ENCODE peak calls at places on chromosome 15, in five cellular contexts. One of them, this sample, is unnamed.

GRCh38 chr15:61700803-61701202 is 359.4 kb downstream of the VPS13C start:
- DNase-seq in fibroblast of pulmonary artery: no peak
- DNase-seq in cardiac fibroblast: no peak
- DNase-seq in A549: no peak
- DNase-seq in uterus: no peak
- DNase-seq in this sample: no peak

GRCh38 chr15:39127925-39128617 is 452.8 kb upstream of the THBS1 start:
- DNase-seq in fibroblast of pulmonary artery: peak; percentile 99
- DNase-seq in cardiac fibroblast: peak; percentile 98
- DNase-seq in A549: peak; percentile 96
- DNase-seq in uterus: no peak
- DNase-seq in this sample: peak; percentile 94

GRCh38 chr15:100175406-100176114 is 166.2 kb downstream of the ADAMTS17 start:
- DNase-seq in fibroblast of pulmonary artery: no peak
- DNase-seq in cardiac fibroblast: no peak
- DNase-seq in A549: no peak
- DNase-seq in uterus: no peak
- DNase-seq in this sample: no peak

GRCh38 chr15:91950631-91951384 is 97.3 kb downstream of the SLCO3A1 start:
- DNase-seq in fibroblast of pulmonary artery: peak; percentile 72
- DNase-seq in cardiac fibroblast: no peak
- DNase-seq in A549: no peak
- DNase-seq in uterus: no peak
- DNase-seq in this sample: no peak

GRCh38 chr15:38868326-38869114 is 303.9 kb upstream of the RASGRP1 start:
- DNase-seq in fibroblast of pulmonary artery: peak; percentile 90
- DNase-seq in cardiac fibroblast: peak; percentile 97
- DNase-seq in A549: peak; percentile 95
- DNase-seq in uterus: no peak
- DNase-seq in this sample: peak; percentile 91

GRCh38 chr15:45611305-45611704 is 23.5 kb upstream of the SQOR start:
- DNase-seq in fibroblast of pulmonary artery: peak; percentile 51
- DNase-seq in cardiac fibroblast: peak; percentile 53
- DNase-seq in A549: peak; percentile 29
- DNase-seq in uterus: no peak
- DNase-seq in this sample: peak; percentile 49

GRCh38 chr15:64854041-64854440 is 12.3 kb downstream of the PLEKHO2 start:
- DNase-seq in fibroblast of pulmonary artery: peak; percentile 55
- DNase-seq in cardiac fibroblast: no peak
- DNase-seq in A549: no peak
- DNase-seq in uterus: no peak
- DNase-seq in this sample: no peak

GRCh38 chr15:65300924-65301441 is 3.5 kb upstream of the RNU5B-1 start:
- DNase-seq in fibroblast of pulmonary artery: no peak
- DNase-seq in cardiac fibroblast: no peak
- DNase-seq in A549: no peak
- DNase-seq in uterus: no peak
- DNase-seq in this sample: no peak

GRCh38 chr15:99157456-99157855 is 52.6 kb downstream of the SYNM start:
- DNase-seq in fibroblast of pulmonary artery: no peak
- DNase-seq in cardiac fibroblast: peak; percentile 4
- DNase-seq in A549: no peak
- DNase-seq in uterus: no peak
- DNase-seq in this sample: peak; percentile 25

GRCh38 chr15:48084759-48085420 is 35.9 kb upstream of the SLC24A5 start:
- DNase-seq in fibroblast of pulmonary artery: peak; percentile 55
- DNase-seq in cardiac fibroblast: peak; percentile 44
- DNase-seq in A549: peak; percentile 11
- DNase-seq in uterus: no peak
- DNase-seq in this sample: peak; percentile 84

GRCh38 chr15:38038659-38039442 is 104.4 kb downstream of the TMCO5A start:
- DNase-seq in fibroblast of pulmonary artery: peak; percentile 62
- DNase-seq in cardiac fibroblast: peak; percentile 89
- DNase-seq in A549: no peak
- DNase-seq in uterus: no peak
- DNase-seq in this sample: peak; percentile 69

GRCh38 chr15:31346367-31347066 is 19.9 kb downstream of the KLF13 start:
- DNase-seq in fibroblast of pulmonary artery: no peak
- DNase-seq in cardiac fibroblast: no peak
- DNase-seq in A549: no peak
- DNase-seq in uterus: no peak
- DNase-seq in this sample: peak; percentile 48

GRCh38 chr15:64851503-64851840 is 9.8 kb downstream of the PLEKHO2 start:
- DNase-seq in fibroblast of pulmonary artery: peak; percentile 91
- DNase-seq in cardiac fibroblast: peak; percentile 90
- DNase-seq in A549: no peak
- DNase-seq in uterus: peak; percentile 47
- DNase-seq in this sample: peak; percentile 94

GRCh38 chr15:88904257-88904807 is 8.8 kb downstream of the MFGE8 start:
- DNase-seq in fibroblast of pulmonary artery: no peak
- DNase-seq in cardiac fibroblast: no peak
- DNase-seq in A549: no peak
- DNase-seq in uterus: no peak
- DNase-seq in this sample: no peak

GRCh38 chr15:80559320-80559693 is 135.8 kb upstream of the ABHD17C start:
- DNase-seq in fibroblast of pulmonary artery: no peak
- DNase-seq in cardiac fibroblast: no peak
- DNase-seq in A549: no peak
- DNase-seq in uterus: no peak
- DNase-seq in this sample: peak; percentile 68

GRCh38 chr15:99432271-99433025 is 133.3 kb upstream of the MEF2A start:
- DNase-seq in fibroblast of pulmonary artery: no peak
- DNase-seq in cardiac fibroblast: no peak
- DNase-seq in A549: no peak
- DNase-seq in uterus: peak; percentile 14
- DNase-seq in this sample: no peak

GRCh38 chr15:42695527-42696071 is 41.3 kb downstream of the CDAN1 start:
- DNase-seq in fibroblast of pulmonary artery: no peak
- DNase-seq in cardiac fibroblast: no peak
- DNase-seq in A549: no peak
- DNase-seq in uterus: no peak
- DNase-seq in this sample: no peak

GRCh38 chr15:35465763-35466162 is 80.2 kb downstream of the DPH6 start:
- DNase-seq in fibroblast of pulmonary artery: no peak
- DNase-seq in cardiac fibroblast: no peak
- DNase-seq in A549: no peak
- DNase-seq in uterus: no peak
- DNase-seq in this sample: peak; percentile 38

GRCh38 chr15:67823371-67824156 is 1.7 kb upstream of the SKOR1 start:
- DNase-seq in fibroblast of pulmonary artery: no peak
- DNase-seq in cardiac fibroblast: no peak
- DNase-seq in A549: no peak
- DNase-seq in uterus: no peak
- DNase-seq in this sample: no peak

GRCh38 chr15:67820992-67821783 is 4.1 kb upstream of the SKOR1 start:
- DNase-seq in fibroblast of pulmonary artery: peak; percentile 65
- DNase-seq in cardiac fibroblast: peak; percentile 60
- DNase-seq in A549: no peak
- DNase-seq in uterus: peak; percentile 45
- DNase-seq in this sample: peak; percentile 64

GRCh38 chr15:67821784-67822451 is 3.4 kb upstream of the SKOR1 start:
- DNase-seq in fibroblast of pulmonary artery: no peak
- DNase-seq in cardiac fibroblast: no peak
- DNase-seq in A549: no peak
- DNase-seq in uterus: no peak
- DNase-seq in this sample: no peak

GRCh38 chr15:67824157-67824899 is 981 bp upstream of the SKOR1 start:
- DNase-seq in fibroblast of pulmonary artery: no peak
- DNase-seq in cardiac fibroblast: no peak
- DNase-seq in A549: no peak
- DNase-seq in uterus: no peak
- DNase-seq in this sample: no peak

DNA sequence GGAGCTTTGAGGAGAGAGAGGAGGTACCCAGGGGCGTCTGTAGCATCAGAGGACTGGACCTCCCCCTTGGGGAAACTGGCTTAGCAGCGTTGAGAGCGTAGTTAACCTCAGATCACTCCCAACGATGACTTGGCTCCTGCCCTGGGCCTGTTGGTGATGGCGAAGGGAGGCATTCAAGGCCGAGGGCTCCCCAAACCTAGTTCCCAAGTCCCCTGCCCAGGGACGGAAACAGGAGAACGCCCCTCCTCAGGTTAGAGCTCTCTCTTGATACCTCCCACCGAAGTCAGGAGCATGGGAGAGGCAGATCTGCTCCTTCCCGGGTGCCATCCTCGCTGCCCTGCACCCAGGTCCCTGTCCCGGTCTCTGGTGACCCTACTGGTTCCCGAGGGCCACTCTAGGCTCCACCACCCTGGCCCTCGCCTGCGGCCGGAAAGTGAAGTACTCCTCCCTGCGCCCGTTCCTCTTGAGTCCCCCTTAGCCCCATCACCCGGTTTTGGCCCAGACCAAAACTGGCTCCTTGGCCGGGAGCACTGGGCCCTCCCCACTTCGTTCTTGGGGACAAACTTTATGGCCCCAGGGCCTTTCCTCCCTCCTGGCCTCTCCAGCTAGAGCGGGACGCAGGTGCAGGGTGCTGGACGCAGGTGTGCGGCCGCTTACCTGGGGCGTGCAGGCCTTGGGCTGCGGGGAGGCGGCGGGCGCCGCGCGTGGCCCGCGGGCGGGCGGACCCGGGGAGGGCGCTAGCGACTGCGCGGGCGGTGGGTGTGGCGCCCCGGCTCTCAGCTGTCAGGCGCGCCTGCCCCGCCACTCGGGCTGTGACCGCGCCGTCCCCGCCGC is 2.6 kb upstream of the SKOR1 start:
- DNase-seq in fibroblast of pulmonary artery: no peak
- DNase-seq in cardiac fibroblast: no peak
- DNase-seq in A549: peak; percentile 28
- DNase-seq in uterus: no peak
- DNase-seq in this sample: no peak
- H3K4me3 ChIP-seq in fibroblast of pulmonary artery: no peak overlapping the region
- H3K4me3 ChIP-seq in cardiac fibroblast: no peak overlapping the region
- H3K4me3 ChIP-seq in A549: no peak overlapping the region
- H3K4me3 ChIP-seq in uterus: no peak overlapping the region
- H3K4me3 ChIP-seq in this sample: no peak overlapping the region

GRCh38 chr15:74892313-74892712 is 2.5 kb downstream of the MPI start:
- DNase-seq in fibroblast of pulmonary artery: no peak
- DNase-seq in cardiac fibroblast: no peak
- DNase-seq in A549: no peak
- DNase-seq in uterus: no peak
- DNase-seq in this sample: no peak

GRCh38 chr15:74889390-74889881 is 406 bp upstream of the MPI start:
- DNase-seq in fibroblast of pulmonary artery: peak; percentile 38
- DNase-seq in cardiac fibroblast: peak; percentile 55
- DNase-seq in A549: no peak
- DNase-seq in uterus: peak; percentile 39
- DNase-seq in this sample: peak; percentile 42

GRCh38 chr15:74888716-74889115 is 1.1 kb upstream of the MPI start:
- DNase-seq in fibroblast of pulmonary artery: no peak
- DNase-seq in cardiac fibroblast: no peak
- DNase-seq in A549: no peak
- DNase-seq in uterus: no peak
- DNase-seq in this sample: no peak

GRCh38 chr15:74891469-74891868 is 1.6 kb downstream of the MPI start:
- DNase-seq in fibroblast of pulmonary artery: no peak
- DNase-seq in cardiac fibroblast: no peak
- DNase-seq in A549: no peak
- DNase-seq in uterus: no peak
- DNase-seq in this sample: no peak

DNA sequence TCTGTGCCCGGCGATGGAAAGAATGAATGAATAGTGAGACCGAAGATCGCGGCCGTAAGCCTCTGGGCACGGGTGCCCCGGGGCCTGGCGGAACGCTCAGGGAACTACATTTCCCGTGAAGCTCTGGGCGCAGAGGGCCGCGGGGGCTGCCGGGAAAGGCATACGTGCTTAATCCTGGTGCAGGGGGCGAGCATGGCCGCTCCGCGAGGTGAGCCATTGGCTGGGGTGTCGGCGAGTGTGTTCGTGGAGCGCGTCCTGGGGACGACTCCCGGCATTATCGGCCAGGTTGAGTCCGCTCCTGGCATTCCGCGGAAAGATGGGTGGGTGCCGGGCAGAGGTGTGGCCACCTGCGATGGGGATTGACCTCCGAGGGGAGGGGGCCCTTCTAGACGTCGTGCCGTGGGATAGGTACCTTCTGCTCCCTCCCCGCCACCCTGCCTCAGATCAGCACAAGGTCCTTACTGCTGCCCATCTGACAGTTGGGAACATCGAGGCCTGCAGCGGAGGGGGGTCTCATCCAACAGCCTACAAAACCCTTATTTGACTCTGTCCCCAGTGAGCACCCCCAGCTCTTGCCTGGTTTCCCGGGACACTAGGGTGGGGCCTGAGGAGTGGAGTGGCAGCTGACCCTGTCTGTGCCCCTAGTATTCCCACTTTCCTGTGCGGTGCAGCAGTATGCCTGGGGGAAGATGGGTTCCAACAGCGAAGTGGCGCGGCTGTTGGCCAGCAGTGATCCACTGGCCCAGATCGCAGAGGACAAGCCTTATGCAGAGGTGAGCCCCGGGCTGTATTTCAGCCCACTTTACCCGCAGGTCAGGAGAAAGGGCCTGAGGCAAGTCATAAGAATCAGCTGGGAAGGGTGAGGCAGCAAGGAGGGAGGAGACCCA is at the start of gene MPI:
- DNase-seq in fibroblast of pulmonary artery: peak; percentile 73
- DNase-seq in cardiac fibroblast: peak; percentile 78
- DNase-seq in A549: peak; percentile 80
- DNase-seq in uterus: peak; percentile 81
- DNase-seq in this sample: peak; percentile 76
- TF ChIP-seq CTCF in fibroblast of pulmonary artery: no peak
- TF ChIP-seq CTCF in cardiac fibroblast: no peak
- TF ChIP-seq CTCF in A549: no peak
- TF ChIP-seq CTCF in uterus: peak; percentile 41
- TF ChIP-seq CTCF in this sample: no peak

GRCh38 chr15:95325763-95326688 is 1004.5 kb upstream of the NR2F2 start:
- DNase-seq in fibroblast of pulmonary artery: peak; percentile 86
- DNase-seq in cardiac fibroblast: peak; percentile 79
- DNase-seq in A549: no peak
- DNase-seq in uterus: no peak
- DNase-seq in this sample: peak; percentile 95
- H3K4me3 ChIP-seq in fibroblast of pulmonary artery: peak overlapping the region; percentile 45
- H3K4me3 ChIP-seq in cardiac fibroblast: peak overlapping the region; percentile 56
- H3K4me3 ChIP-seq in A549: no peak overlapping the region
- H3K4me3 ChIP-seq in uterus: peak overlapping the region; percentile 66
- H3K4me3 ChIP-seq in this sample: peak overlapping the region; percentile 69

DNA sequence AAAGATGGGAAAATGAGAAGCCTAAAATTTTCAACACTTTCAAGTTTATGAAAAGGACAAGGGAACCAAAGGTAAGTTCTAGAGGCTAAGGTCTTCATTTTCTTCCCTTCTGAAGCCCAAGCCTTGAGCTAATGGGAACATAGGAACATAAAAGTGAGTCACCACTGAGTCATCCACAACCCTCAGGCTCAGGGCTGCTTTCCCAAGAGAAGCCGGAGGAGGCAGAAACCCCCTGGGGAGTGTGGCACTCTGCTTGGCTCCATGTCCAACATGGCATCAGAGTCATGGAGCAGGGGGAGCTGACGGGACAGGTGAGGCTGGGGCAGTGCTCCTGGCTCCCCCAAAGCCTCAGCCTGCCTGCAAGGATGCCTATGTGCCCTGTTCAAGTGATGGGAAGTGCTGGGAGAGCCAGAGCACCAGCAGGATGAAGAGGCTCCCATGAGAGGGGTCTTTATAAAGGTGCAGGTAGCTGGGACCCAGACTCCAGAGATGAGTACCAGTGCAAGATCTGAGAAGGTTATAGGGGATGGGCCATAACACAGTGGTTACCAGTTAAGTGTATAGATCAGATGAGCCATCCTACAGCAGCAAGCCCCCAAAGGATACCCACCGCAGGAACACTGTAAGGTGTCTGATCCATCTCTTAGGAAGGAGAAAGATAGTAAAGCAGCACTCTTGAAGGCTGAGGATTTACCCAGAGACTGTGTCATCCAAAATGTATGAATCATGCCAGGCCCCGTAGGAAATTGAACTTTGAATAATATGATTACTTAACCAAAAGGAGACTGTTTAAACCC is 31.8 kb upstream of the RYR3 start:
- DNase-seq in fibroblast of pulmonary artery: peak; percentile 81
- DNase-seq in cardiac fibroblast: peak; percentile 95
- DNase-seq in A549: peak; percentile 88
- DNase-seq in uterus: no peak
- DNase-seq in this sample: peak; percentile 94
- TF ChIP-seq CTCF in fibroblast of pulmonary artery: peak; percentile 18
- TF ChIP-seq CTCF in cardiac fibroblast: peak; percentile 35
- TF ChIP-seq CTCF in A549: no peak
- TF ChIP-seq CTCF in uterus: no peak
- TF ChIP-seq CTCF in this sample: peak; percentile 27